ENCODE peak calls at places on chromosomes 4 and X, in eight cellular contexts. L is fibroblast of mammary gland; Q is Right ventricle myocardium inferior; Y is stimulated activated CD4-positive, alpha-beta T cell treated with anti-CD3 and anti-CD28 coated beads, Interleukin-15, amount 100 ng/mL, for 24 hours; N is CD8-positive, alpha-beta T cell; B is suprapubic skin; T is RPMI8226; U is iris pigment epithelial cell. I is an unnamed sample.

GRCh38 chrX:46461653-46462191 is 83.5 kb downstream of the ZNF674 start:
- DNase-seq in L (no peak), U (no peak), T (no peak), N (no peak), Y (no peak), B (no peak), Q (no peak), I (peak; percentile 39)

GRCh38 chr4:16532240-16532990 is 306.1 kb upstream of the TAPT1 start:
- DNase-seq in T (no peak), L (peak; percentile 90), Y (no peak), Q (no peak), U (peak; percentile 92), B (no peak), N (no peak), I (no peak)

GRCh38 chrX:103073442-103073841 is 9.5 kb upstream of the BEX1 start:
- DNase-seq in Y (no peak), Q (no peak), U (peak; percentile 16), N (no peak), T (peak; percentile 7), L (no peak), B (no peak), I (no peak)

GRCh38 chr4:77092832-77093800 is 17.3 kb upstream of the CCNI start:
- DNase-seq in N (no peak), B (no peak), U (peak; percentile 32), Y (no peak), T (no peak), Q (no peak), L (peak; percentile 7), I (no peak)

GRCh38 chr4:141686929-141687328 is 50.5 kb downstream of the IL15 start:
- DNase-seq in U (no peak), Y (no peak), T (no peak), Q (no peak), N (no peak), B (no peak), L (peak; percentile 36), I (no peak)

GRCh38 chr4:137267024-137267423 is 265.3 kb downstream of the PCDH18 start:
- DNase-seq in B (no peak), L (peak; percentile 75), T (no peak), Q (no peak), Y (no peak), U (peak; percentile 54), N (no peak), I (no peak)

GRCh38 chr4:73259552-73260140 is 1.0 kb upstream of the ANKRD17 start:
- DNase-seq in Y (no peak), N (no peak), T (peak; percentile 2), L (peak; percentile 54), Q (no peak), B (no peak), U (peak; percentile 37), I (no peak)

GRCh38 chr4:108982359-108982758 is 219.5 kb upstream of the ETNPPL start:
- DNase-seq in Y (no peak), U (no peak), L (no peak), B (no peak), Q (no peak), N (no peak), T (no peak), I (no peak)

GRCh38 chr4:163344147-163345050 is 707 bp downstream of the NPY5R start:
- DNase-seq in T (peak; percentile 3), L (no peak), B (no peak), Q (peak; percentile 50), U (no peak), N (no peak), Y (no peak), I (no peak)

GRCh38 chrX:40083120-40083978 is 14.4 kb downstream of the BCOR start:
- DNase-seq in N (no peak), T (peak; percentile 91), Y (peak; percentile 46), L (no peak), U (no peak), B (no peak), Q (no peak), I (peak; percentile 50)

GRCh38 chr4:156194896-156195295 is 241.2 kb upstream of the CTSO start:
- DNase-seq in Y (no peak), T (no peak), B (no peak), U (no peak), Q (no peak), N (no peak), L (no peak), I (no peak)

GRCh38 chr4:5683566-5683965 is 24.8 kb downstream of the EVC2 start:
- DNase-seq in N (no peak), L (no peak), B (no peak), T (no peak), U (no peak), Y (no peak), Q (peak; percentile 67), I (no peak)

GRCh38 chr4:156774422-156774821 is 197.2 kb downstream of the PDGFC start:
- DNase-seq in N (no peak), B (peak; percentile 78), L (peak; percentile 97), Y (no peak), T (no peak), Q (peak; percentile 45), U (peak; percentile 98), I (no peak)

GRCh38 chr4:13248621-13249298 is 235.4 kb downstream of the RAB28 start:
- DNase-seq in U (peak; percentile 73), Y (no peak), Q (no peak), L (peak; percentile 6), N (no peak), B (no peak), T (no peak), I (no peak)

GRCh38 chr4:4761128-4761991 is 98.1 kb upstream of the MSX1 start:
- DNase-seq in Q (no peak), N (no peak), L (peak; percentile 4), Y (no peak), B (no peak), U (no peak), T (no peak), I (no peak)

GRCh38 chr4:22094217-22094616 is 145.6 kb upstream of the KCNIP4 start:
- DNase-seq in U (no peak), L (no peak), Q (no peak), T (no peak), N (no peak), Y (no peak), B (no peak), I (no peak)

GRCh38 chrX:21993265-21993664 is 38.9 kb upstream of the PHEX start:
- DNase-seq in U (no peak), Y (no peak), Q (peak; percentile 69), L (no peak), T (no peak), N (no peak), B (no peak), I (peak; percentile 21)

GRCh38 chr4:81913427-81913878 is 441.7 kb upstream of the RASGEF1B start:
- DNase-seq in Q (no peak), Y (peak; percentile 69), T (peak; percentile 58), U (peak; percentile 24), B (no peak), L (peak; percentile 41), N (peak; percentile 61), I (peak; percentile 52)

GRCh38 chrX:11968470-11968869 is 169.8 kb upstream of the FRMPD4 start:
- DNase-seq in N (no peak), Y (no peak), Q (no peak), U (peak; percentile 42), T (no peak), B (no peak), L (no peak), I (no peak)